ENCODE peak calls at places on chromosome 21, in eight cellular contexts. G is substantia nigra; S is EL; J is CD4-positive, alpha-beta T cell; E is activated T-cell treated with anti-CD3 and anti-CD28 coated beads, Interleukin-2, amount 50 U/mL, for 4 hours; B is ELR; C is sigmoid colon; N is effector CD4-positive, alpha-beta T cell. I is an unnamed sample.
A peak's percentile ranks its signal among the peaks of the same experiment; 100 is the strongest.

GRCh38 chr21:44334637-44335030 is 4.6 kb downstream of the CFAP410 start:
- DNase-seq in G (no peak), S (no peak), J (no peak), E (no peak), B (no peak), C (no peak), N (no peak), I (no peak)

GRCh38 chr21:29496337-29496736 is 197.6 kb downstream of the BACH1 start:
- DNase-seq in G (no peak), S (no peak), J (no peak), E (no peak), B (no peak), C (no peak), N (no peak), I (no peak)

GRCh38 chr21:25936776-25937175 is 202.0 kb downstream of the GABPA start:
- DNase-seq in G (no peak), S (no peak), J (no peak), E (no peak), B (peak; percentile 36), C (no peak), N (no peak), I (no peak)

GRCh38 chr21:35414511-35415139 is 365.5 kb upstream of the RUNX1 start:
- DNase-seq in G (no peak), S (no peak), J (no peak), E (no peak), B (no peak), C (no peak), N (no peak), I (no peak)

GRCh38 chr21:42039470-42039901 is 29.3 kb upstream of the ZBTB21 start:
- DNase-seq in G (no peak), S (peak; percentile 45), J (no peak), E (no peak), B (peak; percentile 40), C (peak; percentile 63), N (no peak), I (no peak)

GRCh38 chr21:39754811-39755210 is 9.8 kb downstream of the IGSF5 start:
- DNase-seq in G (no peak), S (no peak), J (no peak), E (no peak), B (no peak), C (no peak), N (no peak), I (no peak)

GRCh38 chr21:45309069-45309521 is 21.4 kb upstream of the POFUT2 start:
- DNase-seq in G (peak; percentile 45), S (peak; percentile 70), J (peak; percentile 40), E (no peak), B (peak; percentile 78), C (peak; percentile 89), N (peak; percentile 29), I (peak; percentile 71)

GRCh38 chr21:44804762-44805161 is 3.1 kb upstream of the UBE2G2 start:
- DNase-seq in G (no peak), S (no peak), J (no peak), E (no peak), B (no peak), C (no peak), N (no peak), I (no peak)

GRCh38 chr21:34935868-34936267 is 113.2 kb downstream of the RUNX1 start:
- DNase-seq in G (no peak), S (peak; percentile 20), J (no peak), E (no peak), B (peak; percentile 75), C (no peak), N (no peak), I (no peak)

GRCh38 chr21:31660134-31660565 is 657 bp downstream of the SOD1 start:
- DNase-seq in G (peak; percentile 59), S (peak; percentile 46), J (no peak), E (peak; percentile 14), B (peak; percentile 48), C (no peak), N (no peak), I (peak; percentile 77)

GRCh38 chr21:32946654-32947053 is 79.1 kb upstream of the OLIG2 start:
- DNase-seq in G (no peak), S (no peak), J (no peak), E (no peak), B (no peak), C (no peak), N (no peak), I (no peak)

GRCh38 chr21:45153358-45154318 is 79.3 kb downstream of the ADARB1 start:
- DNase-seq in G (no peak), S (peak; percentile 72), J (no peak), E (no peak), B (peak; percentile 39), C (peak; percentile 58), N (no peak), I (no peak)

GRCh38 chr21:38740131-38740530 is 65.6 kb upstream of the ETS2 start:
- DNase-seq in G (no peak), S (no peak), J (no peak), E (no peak), B (no peak), C (no peak), N (no peak), I (no peak)